ENCODE peak calls at places on chromosomes 11 and 22, in six cellular contexts. X, R, L, B, U and D are unnamed samples.

GRCh38 chr11:99952816-99953215 is 734.3 kb upstream of the ARHGAP42 start:
- DNase-seq in R (no peak), B (no peak), X (no peak), L (no peak), U (peak; percentile 53), D (peak; percentile 15)

GRCh38 chr11:118060879-118061278 is 16.0 kb upstream of the TMPRSS4 start:
- DNase-seq in R (peak; percentile 31), L (no peak), U (no peak), X (no peak), B (no peak), D (no peak)

GRCh38 chr22:48639896-48640732 is 1187.6 kb downstream of the BRD1 start:
- DNase-seq in B (peak; percentile 1), X (no peak), R (no peak), U (no peak), L (no peak), D (no peak)

GRCh38 chr11:13868710-13869403 is 93.7 kb upstream of the SPON1 start:
- DNase-seq in L (no peak), R (no peak), B (no peak), X (no peak), U (no peak), D (no peak)

GRCh38 chr22:30249049-30250038 is 2.8 kb upstream of the LIF start:
- DNase-seq in U (no peak), B (peak; percentile 78), X (no peak), R (no peak), L (no peak), D (peak; percentile 62)

GRCh38 chr22:38570841-38571364 is 920 bp upstream of the DMC1 start:
- DNase-seq in L (peak; percentile 70), X (peak; percentile 27), U (peak; percentile 31), B (peak; percentile 37), R (peak; percentile 26), D (no peak)

GRCh38 chr11:67356867-67357561 is 3.7 kb upstream of the POLD4 start:
- DNase-seq in B (peak; percentile 42), L (peak; percentile 90), R (peak; percentile 78), X (peak; percentile 63), U (peak; percentile 85), D (peak; percentile 83)

GRCh38 chr22:43946391-43946680 is 8.9 kb upstream of the SAMM50 start:
- DNase-seq in R (no peak), U (peak; percentile 5), L (peak; percentile 32), B (no peak), X (no peak), D (no peak)

GRCh38 chr11:18066626-18067025 is 20.6 kb upstream of the TPH1 start:
- DNase-seq in B (no peak), R (no peak), L (no peak), U (no peak), X (no peak), D (no peak)

GRCh38 chr11:111105566-111105965 is 140.0 kb upstream of the POU2AF2 start:
- DNase-seq in R (no peak), B (no peak), L (no peak), U (no peak), X (no peak), D (peak; percentile 18)

GRCh38 chr11:104041792-104042191 is 5.4 kb downstream of the DDI1 start:
- DNase-seq in U (no peak), X (no peak), L (no peak), R (no peak), B (no peak), D (no peak)

GRCh38 chr22:36267058-36267457 is 14.1 kb downstream of the APOL1 start:
- DNase-seq in R (no peak), U (no peak), L (no peak), X (no peak), B (no peak), D (no peak)

GRCh38 chr11:3840289-3840869 is 380 bp downstream of the RHOG start:
- DNase-seq in U (no peak), X (no peak), R (no peak), B (no peak), L (peak; percentile 81), D (peak; percentile 19)

GRCh38 chr11:130141561-130142341 is 17.8 kb upstream of the ST14 start:
- DNase-seq in L (no peak), U (peak; percentile 57), X (no peak), B (no peak), R (no peak), D (no peak)

GRCh38 chr22:49976439-49977175 is 16.0 kb downstream of the PIM3 start:
- DNase-seq in X (no peak), B (no peak), L (no peak), U (no peak), R (no peak), D (no peak)

GRCh38 chr11:26331911-26332571 is at the start of gene ANO3:
- DNase-seq in R (peak; percentile 90), U (peak; percentile 82), X (peak; percentile 63), L (peak; percentile 98), B (peak; percentile 30), D (peak; percentile 77)

GRCh38 chr22:34972498-34972897 is 93.5 kb upstream of the ISX start:
- DNase-seq in X (no peak), U (no peak), B (no peak), R (no peak), L (peak; percentile 52), D (no peak)

GRCh38 chr11:47394322-47395224 is 13.8 kb upstream of the SLC39A13 start:
- DNase-seq in B (peak; percentile 63), U (peak; percentile 73), R (peak; percentile 73), X (peak; percentile 74), L (peak; percentile 2), D (peak; percentile 57)

GRCh38 chr22:39819429-39819828 is 74.1 kb downstream of the ENTHD1 start:
- DNase-seq in X (no peak), L (no peak), U (no peak), R (no peak), B (no peak), D (no peak)

GRCh38 chr22:40714514-40714966 is 35.3 kb downstream of the MCHR1 start:
- DNase-seq in B (no peak), R (no peak), X (no peak), U (peak; percentile 40), L (peak; percentile 94), D (no peak)

GRCh38 chr11:128324531-128325141 is 262.7 kb downstream of the ETS1 start:
- DNase-seq in R (peak; percentile 36), L (no peak), B (no peak), U (no peak), X (no peak), D (no peak)

DNA sequence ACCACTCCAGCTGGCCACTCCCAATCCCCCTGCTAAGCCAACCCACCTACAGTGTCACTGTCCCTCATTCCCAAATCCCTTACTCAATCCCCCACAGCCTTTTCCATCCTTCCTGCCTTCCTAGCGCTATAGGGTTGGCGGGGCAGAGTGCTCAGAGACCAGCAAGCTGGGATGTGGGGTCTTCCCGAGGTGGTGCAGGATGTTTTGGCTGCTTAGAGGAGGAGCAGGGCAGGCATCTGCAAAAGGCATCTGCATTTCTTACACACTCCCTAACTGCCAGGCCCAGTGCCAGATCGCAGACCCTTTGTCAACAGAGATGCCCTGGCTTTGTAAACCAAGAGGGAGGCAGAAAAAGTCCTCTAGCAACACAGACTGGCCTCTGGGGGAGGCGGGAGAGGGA is 37.9 kb upstream of the ADA2 start:
- DNase-seq in L (peak; percentile 41), B (no peak), U (no peak), X (no peak), R (no peak), D (no peak)
- H3K4me3 ChIP-seq in L (peak overlapping the region; percentile 20), B (no peak overlapping the region), U (no peak overlapping the region), X (no peak overlapping the region), R (no peak overlapping the region), D (no peak overlapping the region)

GRCh38 chr11:132008872-132009271 is 638.5 kb downstream of the NTM start:
- DNase-seq in L (peak; percentile 65), R (no peak), U (no peak), X (no peak), B (no peak), D (no peak)
- TF ChIP-seq CTCF in L (no peak), R (no peak), U (no peak), X (no peak), B (no peak), D (no peak)

GRCh38 chr11:64092761-64093136 is 57.0 kb downstream of the FLRT1 start:
- DNase-seq in U (no peak), L (peak; percentile 51), B (no peak), X (no peak), R (no peak), D (no peak)
- H3K4me3 ChIP-seq in U (no peak overlapping the region), L (no peak overlapping the region), B (no peak overlapping the region), X (no peak overlapping the region), R (no peak overlapping the region), D (no peak overlapping the region)

DNA sequence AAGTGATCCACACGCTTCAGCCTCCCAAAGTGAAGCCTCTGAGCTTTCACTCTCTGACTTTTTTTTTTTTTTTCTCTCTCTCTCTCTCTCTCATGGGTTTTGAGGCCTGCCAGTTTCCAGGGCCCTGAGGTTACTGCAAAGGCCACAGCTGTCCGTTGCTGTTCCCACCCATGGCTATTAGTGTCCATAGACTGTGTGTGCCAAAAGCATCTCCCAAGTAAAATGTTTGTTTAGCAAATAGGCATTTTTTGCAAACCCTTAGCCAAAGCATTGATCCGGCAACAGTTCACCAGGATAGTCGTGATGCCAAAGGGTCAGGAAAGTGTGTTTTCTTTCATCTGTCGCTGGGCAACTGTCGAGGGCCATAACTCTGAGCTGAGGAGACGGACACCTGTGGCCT is 18.3 kb downstream of the FADS2 start:
- DNase-seq in R (no peak), U (no peak), X (no peak), B (no peak), L (no peak), D (no peak)
- TF ChIP-seq CTCF in R (no peak), U (no peak), X (no peak), B (no peak), L (no peak), D (no peak)

DNA sequence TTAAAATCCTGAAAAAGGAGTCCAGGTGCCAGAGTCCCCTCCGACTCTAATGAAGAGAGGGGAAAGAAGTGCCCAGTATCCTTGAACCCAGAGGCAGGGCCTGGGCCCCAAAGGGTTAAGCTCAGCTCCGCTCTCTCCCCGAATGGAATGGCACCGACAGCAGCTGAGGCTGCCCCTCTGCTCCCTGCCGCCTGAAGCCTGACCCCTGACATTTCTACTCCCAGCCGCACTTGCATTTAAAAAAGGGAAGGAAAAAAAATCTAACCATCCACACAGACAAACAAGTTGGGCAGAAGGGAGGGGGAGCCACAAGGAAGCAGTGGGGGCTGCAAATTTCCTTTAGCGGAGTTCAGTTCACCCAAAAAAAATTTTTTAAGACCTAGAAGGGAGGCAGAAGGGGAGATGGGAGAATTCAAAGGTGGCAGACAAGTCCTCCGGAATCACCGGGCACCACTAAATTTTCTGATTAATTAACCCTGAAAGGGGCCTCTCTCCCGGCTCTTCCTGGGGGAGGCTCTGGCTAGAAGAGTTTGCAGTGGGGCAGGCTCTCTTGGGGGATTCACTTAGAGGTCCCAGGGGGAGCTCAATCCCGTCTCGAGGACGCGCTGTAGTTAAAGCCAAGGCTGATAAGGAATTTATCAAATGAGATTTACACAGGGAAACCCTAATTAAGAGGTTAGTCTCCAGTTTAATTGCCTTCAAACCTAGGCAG is 25.7 kb downstream of the MN1 start:
- DNase-seq in R (no peak), B (no peak), L (peak; percentile 72), U (no peak), X (no peak), D (no peak)
- H3K4me3 ChIP-seq in R (no peak overlapping the region), B (no peak overlapping the region), L (peak overlapping the region; percentile 41), U (no peak overlapping the region), X (no peak overlapping the region), D (no peak overlapping the region)

DNA sequence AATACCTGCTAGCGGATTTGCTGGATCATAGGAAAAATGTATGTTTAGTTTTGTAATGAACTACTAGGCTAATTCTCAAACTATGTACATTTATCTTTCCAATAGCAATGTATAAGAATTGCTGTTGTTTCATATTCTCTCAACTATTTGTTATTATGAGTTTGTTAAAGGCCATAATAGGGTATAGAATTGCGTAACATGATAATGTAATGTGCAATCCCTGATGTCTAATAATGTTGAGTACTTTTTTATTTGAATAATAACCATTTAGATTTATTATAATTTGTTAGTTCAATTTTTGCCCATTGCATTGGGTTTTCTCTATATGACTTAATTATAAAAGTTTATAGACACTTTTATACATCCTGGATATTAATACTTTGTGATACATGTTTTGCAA is 801.6 kb downstream of the LUZP2 start:
- DNase-seq in R (no peak), U (no peak), L (no peak), X (no peak), B (no peak), D (no peak)
- TF ChIP-seq CTCF in R (no peak), U (no peak), L (no peak), X (no peak), B (no peak), D (no peak)